ENCODE peak calls at places on chromosome 15, in four cellular contexts. N is breast epithelium, J is bronchial epithelial cell, B is keratinocyte. M is an unnamed sample.

GRCh38 chr15:36970522-36970921 is 129.8 kb downstream of the MEIS2 start:
- DNase-seq in B (no peak), N (no peak), J (no peak), M (no peak)

GRCh38 chr15:97875025-97875512 is 85.4 kb upstream of the ARRDC4 start:
- DNase-seq in J (no peak), N (no peak), B (no peak), M (no peak)

GRCh38 chr15:101046826-101047225 is 127.7 kb downstream of the LRRK1 start:
- DNase-seq in J (no peak), B (no peak), N (no peak), M (no peak)

GRCh38 chr15:75456710-75457109 is 5.2 kb upstream of the SIN3A start:
- DNase-seq in N (no peak), J (peak; percentile 3), B (no peak), M (no peak)

GRCh38 chr15:80573614-80574013 is 121.5 kb upstream of the ABHD17C start:
- DNase-seq in J (no peak), B (no peak), N (no peak), M (no peak)

GRCh38 chr15:65902373-65902772 is 33.1 kb downstream of the RAB11A start:
- DNase-seq in J (peak; percentile 95), B (peak; percentile 56), N (peak; percentile 82), M (no peak)

GRCh38 chr15:55907797-55908196 is 85.6 kb downstream of the NEDD4 start:
- DNase-seq in J (peak; percentile 99), B (peak; percentile 85), N (no peak), M (no peak)

GRCh38 chr15:90869601-90870353 is 1.4 kb downstream of the FURIN start:
- DNase-seq in B (peak; percentile 92), N (no peak), J (peak; percentile 89), M (peak; percentile 55)

GRCh38 chr15:70440416-70441138 is 322.8 kb downstream of the UACA start:
- DNase-seq in J (no peak), B (no peak), N (no peak), M (no peak)

GRCh38 chr15:60396964-60397771 is 618 bp downstream of the ANXA2 start:
- DNase-seq in J (peak; percentile 62), B (peak; percentile 81), N (peak; percentile 67), M (no peak)

GRCh38 chr15:89230277-89230676 is 8.9 kb upstream of the RLBP1 start:
- DNase-seq in B (no peak), N (no peak), J (no peak), M (no peak)

GRCh38 chr15:29573197-29573838 is 248.9 kb downstream of the TJP1 start:
- DNase-seq in N (no peak), B (no peak), J (no peak), M (no peak)

GRCh38 chr15:56963126-56963525 is 44.7 kb downstream of the TCF12 start:
- DNase-seq in J (no peak), N (no peak), B (no peak), M (no peak)

GRCh38 chr15:82312611-82313349 is 36.5 kb downstream of the GOLGA6L10 start:
- DNase-seq in N (no peak), B (no peak), J (peak; percentile 2), M (peak; percentile 39)

GRCh38 chr15:36808401-36809160 is 229.2 kb downstream of the CDIN1 start:
- DNase-seq in B (no peak), J (no peak), N (no peak), M (no peak)

GRCh38 chr15:68489426-68489825 is 57.5 kb upstream of the ITGA11 start:
- DNase-seq in N (no peak), J (no peak), B (no peak), M (no peak)

GRCh38 chr15:45349671-45350070 is 28.7 kb downstream of the GATM start:
- DNase-seq in J (no peak), N (no peak), B (no peak), M (no peak)

GRCh38 chr15:71085809-71086208 is 29.5 kb upstream of the THSD4 start:
- DNase-seq in J (no peak), B (no peak), N (no peak), M (no peak)

GRCh38 chr15:91308209-91308608 is 208.2 kb downstream of the SV2B start:
- DNase-seq in J (no peak), N (no peak), B (no peak), M (no peak)

GRCh38 chr15:56390739-56391267 is 25.6 kb downstream of the TEX9 start:
- DNase-seq in J (no peak), B (no peak), N (no peak), M (no peak)

GRCh38 chr15:28456476-28457395 is 76.0 kb downstream of the GOLGA8G start:
- DNase-seq in B (no peak), J (no peak), N (no peak), M (peak; percentile 42)

GRCh38 chr15:88894348-88894818 is 961 bp downstream of the HAPLN3 start:
- DNase-seq in B (no peak), N (peak; percentile 65), J (peak; percentile 63), M (no peak)

GRCh38 chr15:41933771-41934170 is 38.6 kb downstream of the EHD4 start:
- DNase-seq in N (no peak), J (peak; percentile 74), B (peak; percentile 62), M (no peak)

GRCh38 chr15:56325186-56325585 is 40.0 kb upstream of the TEX9 start:
- DNase-seq in B (no peak), N (no peak), J (peak; percentile 55), M (no peak)

GRCh38 chr15:57892181-57892580 is 173.3 kb downstream of the ALDH1A2 start:
- DNase-seq in B (no peak), J (peak; percentile 33), N (no peak), M (no peak)

GRCh38 chr15:63763476-63764123 is 70.1 kb downstream of the HERC1 start:
- DNase-seq in N (no peak), J (peak; percentile 30), B (peak; percentile 2), M (no peak)

GRCh38 chr15:78179906-78180305 is 30.7 kb downstream of the IDH3A start:
- DNase-seq in B (no peak), J (no peak), N (peak; percentile 10), M (no peak)

GRCh38 chr15:40695469-40695910 is 516 bp downstream of the RAD51 start:
- DNase-seq in N (no peak), J (no peak), B (no peak), M (no peak)

GRCh38 chr15:45653702-45654424 is 19.0 kb downstream of the SQOR start:
- DNase-seq in N (no peak), J (no peak), B (no peak), M (no peak)

GRCh38 chr15:50506121-50506520 is 40.3 kb downstream of the USP50 start:
- DNase-seq in N (no peak), J (no peak), B (no peak), M (no peak)

GRCh38 chr15:83745771-83746170 is 91.8 kb downstream of the ADAMTSL3 start:
- DNase-seq in N (no peak), J (no peak), B (no peak), M (no peak)

GRCh38 chr15:83746231-83746630 is 92.3 kb downstream of the ADAMTSL3 start:
- DNase-seq in J (peak; percentile 87), B (no peak), N (no peak), M (no peak)

GRCh38 chr15:83747718-83748110 is 93.8 kb downstream of the ADAMTSL3 start:
- DNase-seq in N (no peak), B (no peak), J (no peak), M (no peak)

DNA sequence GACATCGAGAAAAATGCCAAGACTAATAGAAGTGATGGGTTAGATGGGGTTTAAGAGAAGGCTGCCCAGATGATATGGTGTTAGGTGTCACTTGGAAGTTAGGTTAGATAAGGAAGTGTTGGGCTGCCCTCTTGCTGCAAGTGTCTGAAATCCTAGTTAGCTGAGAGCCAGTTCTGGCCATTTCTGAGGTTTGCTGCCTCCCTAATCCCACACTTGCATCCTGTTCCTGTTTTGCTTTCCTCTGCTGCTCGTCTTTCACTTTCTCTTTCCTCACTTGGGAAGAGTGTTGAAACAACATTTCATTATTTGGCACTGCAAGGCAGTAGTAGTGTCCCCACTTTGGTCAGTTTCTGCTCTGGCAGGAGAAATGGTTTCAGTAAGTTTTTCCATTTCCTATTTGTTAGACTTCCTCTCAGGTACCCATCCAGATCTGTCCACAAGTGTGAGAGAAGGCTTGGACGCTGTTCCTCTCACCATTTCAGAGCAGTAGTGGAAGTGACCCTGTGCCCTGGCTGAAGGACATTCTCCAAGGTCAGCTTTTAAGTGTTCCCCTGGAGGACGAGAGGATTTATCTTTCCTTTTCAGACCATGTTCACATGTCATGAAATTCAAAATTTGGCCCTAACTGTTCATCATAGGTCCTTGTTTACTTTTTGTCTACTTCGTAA is 93.3 kb downstream of the ADAMTSL3 start:
- DNase-seq in J (peak; percentile 42), B (no peak), N (no peak), M (peak; percentile 40)
- TF ChIP-seq CTCF in J (peak; percentile 51), B (peak; percentile 55), N (no peak), M (peak; percentile 58)

DNA sequence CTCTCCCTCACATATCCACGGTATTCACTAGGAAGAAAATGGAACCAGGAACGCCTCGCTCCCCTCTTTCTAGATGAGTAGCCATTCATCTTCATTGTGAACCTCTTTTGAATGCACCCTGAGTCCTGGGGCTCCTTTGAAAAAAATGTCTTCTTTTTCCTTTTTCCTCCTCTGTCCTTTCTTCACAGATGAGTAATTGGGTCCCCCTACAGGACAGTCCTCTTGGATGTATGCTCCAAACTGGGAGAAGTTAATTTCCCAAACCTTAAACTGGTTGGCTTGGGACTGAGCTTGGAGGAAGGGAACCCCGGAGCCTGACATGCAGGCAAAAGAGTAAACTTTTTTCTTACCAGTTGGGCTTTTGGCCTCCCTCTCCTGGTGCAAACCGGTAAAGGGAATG is 108.8 kb downstream of the DPH6 start:
- DNase-seq in B (no peak), J (no peak), N (no peak), M (no peak)
- TF ChIP-seq CTCF in B (no peak), J (no peak), N (no peak), M (no peak)

GRCh38 chr15:79432345-79433311 is 492 bp downstream of the MINAR1 start:
- DNase-seq in B (no peak), J (no peak), N (no peak), M (no peak)
- TF ChIP-seq CTCF in B (no peak), J (no peak), N (no peak), M (no peak)

GRCh38 chr15:61828008-61828407 is 232.2 kb downstream of the VPS13C start:
- DNase-seq in N (no peak), B (no peak), J (no peak), M (no peak)
- TF ChIP-seq CTCF in N (no peak), B (no peak), J (no peak), M (no peak)

GRCh38 chr15:22794063-22794462 is 7.6 kb downstream of the NIPA1 start:
- DNase-seq in N (no peak), J (no peak), B (no peak), M (no peak)

GRCh38 chr15:22799902-22800301 is 13.5 kb downstream of the NIPA1 start:
- DNase-seq in N (no peak), B (no peak), J (no peak), M (no peak)

GRCh38 chr15:22794621-22795167 is 8.2 kb downstream of the NIPA1 start:
- DNase-seq in N (no peak), B (no peak), J (no peak), M (peak; percentile 18)

GRCh38 chr15:22795206-22796063 is 9.0 kb downstream of the NIPA1 start:
- DNase-seq in J (no peak), N (no peak), B (no peak), M (no peak)

DNA sequence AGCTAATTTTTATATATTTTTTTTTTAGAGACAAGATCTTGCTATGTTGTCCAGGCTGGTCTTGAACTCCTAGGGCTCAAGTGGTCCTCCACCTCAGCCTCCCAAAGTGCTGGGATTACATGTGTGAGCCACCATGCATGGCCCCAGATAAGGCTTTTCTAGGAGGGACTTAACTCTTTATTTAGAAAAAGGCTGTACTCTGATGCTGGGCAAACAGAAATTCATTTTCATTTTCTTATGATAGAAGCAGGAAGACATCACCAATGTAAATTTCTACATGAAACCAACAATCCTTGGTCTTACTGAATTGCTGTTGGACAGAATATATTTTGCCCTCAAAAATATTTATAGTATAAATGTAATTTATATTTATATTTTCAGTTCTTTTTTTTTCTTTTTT is 9.6 kb downstream of the NIPA1 start:
- DNase-seq in N (no peak), B (no peak), J (no peak), M (no peak)
- TF ChIP-seq CTCF in N (no peak), B (no peak), J (no peak), M (no peak)

M was measured in dorsolateral prefrontal cortex.